ENCODE peak calls at places on chromosomes 16 and 17, in ten cellular contexts. N is astrocyte of the spinal cord, G is neural progenitor cell, E is esophagus squamous epithelium, F is MM.1S, U is stomach, I is coronary artery, S is fibroblast of lung, Y is cardiac fibroblast, A is heart right ventricle. H is an unnamed sample.

GRCh38 chr17:7946441-7946840 is 14.4 kb downstream of the CNTROB start:
- DNase-seq in N (no peak), G (no peak), E (no peak), F (no peak), U (no peak), I (no peak), S (no peak), Y (no peak), A (no peak), H (no peak)

GRCh38 chr17:7177954-7178477 is 1.2 kb downstream of the ASGR1 start:
- DNase-seq in N (peak; percentile 6), G (peak; percentile 51), E (no peak), F (no peak), U (no peak), I (no peak), S (peak; percentile 48), Y (peak; percentile 25), A (peak; percentile 30), H (peak; percentile 13)

GRCh38 chr17:74245145-74245817 is 28.8 kb upstream of the DNAI2 start:
- DNase-seq in N (peak; percentile 14), G (peak; percentile 91), E (no peak), F (no peak), U (no peak), I (no peak), S (no peak), Y (no peak), A (no peak), H (no peak)

GRCh38 chr17:49926886-49927285 is 42.1 kb upstream of the DLX4 start:
- DNase-seq in N (no peak), G (no peak), E (no peak), F (no peak), U (no peak), I (peak; percentile 82), S (peak; percentile 6), Y (peak; percentile 86), A (peak; percentile 64), H (no peak)

GRCh38 chr16:88558457-88559442 is 11.5 kb upstream of the ZC3H18 start:
- DNase-seq in N (peak; percentile 38), G (peak; percentile 64), E (no peak), F (no peak), U (peak; percentile 89), I (no peak), S (peak; percentile 39), Y (peak; percentile 86), A (peak; percentile 61), H (peak; percentile 42)

GRCh38 chr16:85835956-85836705 is 36.6 kb downstream of the COX4I1 start:
- DNase-seq in N (no peak), G (no peak), E (no peak), F (no peak), U (no peak), I (no peak), S (no peak), Y (no peak), A (no peak), H (no peak)

GRCh38 chr16:89442588-89442987 is 47.8 kb downstream of the ANKRD11 start:
- DNase-seq in N (no peak), G (no peak), E (no peak), F (no peak), U (no peak), I (no peak), S (no peak), Y (no peak), A (no peak), H (peak; percentile 46)

GRCh38 chr17:77319211-77320031 is 178.7 kb downstream of the SEC14L1 start:
- DNase-seq in N (peak; percentile 82), G (peak; percentile 29), E (no peak), F (peak; percentile 86), U (peak; percentile 88), I (peak; percentile 97), S (peak; percentile 83), Y (peak; percentile 85), A (peak; percentile 87), H (peak; percentile 64)

GRCh38 chr17:57516290-57517215 is 228.5 kb downstream of the CCDC182 start:
- DNase-seq in N (no peak), G (no peak), E (no peak), F (no peak), U (no peak), I (no peak), S (no peak), Y (no peak), A (no peak), H (no peak)

GRCh38 chr17:57517519-57518342 is 227.4 kb downstream of the CCDC182 start:
- DNase-seq in N (no peak), G (no peak), E (no peak), F (no peak), U (no peak), I (no peak), S (no peak), Y (no peak), A (no peak), H (no peak)

GRCh38 chr17:57514614-57515013 is 230.5 kb downstream of the CCDC182 start:
- DNase-seq in N (no peak), G (no peak), E (no peak), F (no peak), U (no peak), I (no peak), S (no peak), Y (no peak), A (no peak), H (no peak)

GRCh38 chr17:57517216-57517518 is 227.9 kb downstream of the CCDC182 start:
- DNase-seq in N (no peak), G (peak; percentile 31), E (no peak), F (no peak), U (no peak), I (no peak), S (no peak), Y (no peak), A (peak; percentile 22), H (no peak)

GRCh38 chr17:57515662-57516211 is 229.4 kb downstream of the CCDC182 start:
- DNase-seq in N (no peak), G (no peak), E (no peak), F (no peak), U (no peak), I (no peak), S (no peak), Y (no peak), A (no peak), H (no peak)
- TF ChIP-seq CTCF in N (no peak), G (no peak), E (no peak), F (no peak), U (no peak), I (no peak), S (no peak), Y (no peak), A (no peak), H (no peak)

GRCh38 chr17:82320956-82321927 is 3.8 kb upstream of the CD7 start:
- DNase-seq in N (no peak), G (peak; percentile 63), E (no peak), F (no peak), U (no peak), I (no peak), S (no peak), Y (no peak), A (no peak), H (peak; percentile 96)

GRCh38 chr17:82323514-82324234 is 6.3 kb upstream of the CD7 start:
- DNase-seq in N (no peak), G (no peak), E (no peak), F (no peak), U (no peak), I (no peak), S (no peak), Y (no peak), A (no peak), H (no peak)

GRCh38 chr17:82321947-82322466 is 4.6 kb upstream of the CD7 start:
- DNase-seq in N (no peak), G (no peak), E (no peak), F (no peak), U (no peak), I (no peak), S (no peak), Y (no peak), A (no peak), H (peak; percentile 50)

GRCh38 chr17:82324566-82325285 is 7.3 kb upstream of the CD7 start:
- DNase-seq in N (no peak), G (no peak), E (no peak), F (no peak), U (no peak), I (no peak), S (no peak), Y (no peak), A (no peak), H (no peak)

DNA sequence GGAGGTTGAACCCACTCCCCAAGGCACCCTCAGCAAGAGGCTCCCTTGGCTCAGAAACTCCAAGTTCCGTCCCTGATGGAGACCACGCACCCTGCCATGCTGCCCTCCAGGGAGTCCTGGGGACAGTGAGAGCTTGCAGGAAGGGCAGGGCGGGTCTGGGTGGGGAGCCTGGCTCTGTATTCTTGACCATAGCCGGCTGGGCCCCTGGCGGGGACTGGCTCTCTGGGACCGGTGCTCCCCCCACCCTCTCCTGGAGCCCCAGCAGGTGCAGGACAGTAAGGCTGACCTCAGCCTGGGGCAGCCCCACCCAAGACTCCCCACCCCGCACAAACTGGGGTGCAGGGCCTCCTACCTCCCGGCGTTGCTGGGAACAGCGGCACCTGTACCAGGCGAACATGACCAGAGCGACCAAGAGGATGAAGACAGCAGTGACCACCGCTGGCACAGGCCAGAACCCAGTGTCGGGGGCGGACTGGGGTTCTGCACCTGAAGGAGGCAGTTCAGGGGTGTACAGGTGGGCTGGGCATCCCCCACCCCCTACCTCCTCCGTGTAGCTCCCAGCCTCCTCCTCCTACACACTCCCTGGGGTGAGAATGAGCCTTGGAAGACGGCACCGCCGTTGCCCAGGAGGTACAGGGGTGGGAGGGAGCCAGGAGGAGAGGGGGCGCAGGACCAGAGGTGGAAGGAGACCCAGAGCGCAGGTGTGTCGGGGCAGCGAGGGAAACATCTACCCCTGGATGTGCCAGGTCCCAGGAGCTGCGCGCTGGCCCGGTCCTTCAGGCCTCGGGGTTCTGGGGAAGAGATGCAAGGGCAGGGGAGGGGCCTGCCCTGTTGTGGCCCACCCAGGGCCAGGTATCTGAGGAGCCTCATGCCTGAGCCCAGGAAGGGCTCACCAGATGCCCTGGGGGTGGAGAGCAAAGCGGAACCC is 5.4 kb upstream of the CD7 start:
- DNase-seq in N (no peak), G (no peak), E (no peak), F (no peak), U (no peak), I (no peak), S (no peak), Y (no peak), A (no peak), H (no peak)
- TF ChIP-seq CTCF in N (no peak), G (no peak), E (no peak), F (no peak), U (no peak), I (no peak), S (no peak), Y (no peak), A (no peak), H (no peak)

GRCh38 chr16:1512174-1512573 is 19.0 kb downstream of the TELO2 start:
- DNase-seq in N (no peak), G (no peak), E (no peak), F (no peak), U (no peak), I (no peak), S (no peak), Y (no peak), A (no peak), H (no peak)
- TF ChIP-seq CTCF in N (no peak), G (no peak), E (no peak), F (no peak), U (no peak), I (no peak), S (no peak), Y (no peak), A (no peak), H (no peak)

GRCh38 chr16:24698314-24698713 is 31.1 kb upstream of the TNRC6A start:
- DNase-seq in N (no peak), G (no peak), E (no peak), F (no peak), U (no peak), I (no peak), S (no peak), Y (no peak), A (no peak), H (no peak)

GRCh38 chr16:24700549-24701392 is 28.7 kb upstream of the TNRC6A start:
- DNase-seq in N (peak; percentile 98), G (no peak), E (peak; percentile 2), F (no peak), U (peak; percentile 46), I (peak; percentile 92), S (peak; percentile 99), Y (peak; percentile 99), A (peak; percentile 87), H (no peak)

GRCh38 chr16:24701521-24701951 is 27.9 kb upstream of the TNRC6A start:
- DNase-seq in N (peak; percentile 39), G (no peak), E (no peak), F (no peak), U (no peak), I (no peak), S (peak; percentile 71), Y (peak; percentile 85), A (no peak), H (no peak)

GRCh38 chr16:24696699-24697098 is 32.8 kb upstream of the TNRC6A start:
- DNase-seq in N (no peak), G (no peak), E (no peak), F (no peak), U (no peak), I (no peak), S (no peak), Y (no peak), A (no peak), H (no peak)

DNA sequence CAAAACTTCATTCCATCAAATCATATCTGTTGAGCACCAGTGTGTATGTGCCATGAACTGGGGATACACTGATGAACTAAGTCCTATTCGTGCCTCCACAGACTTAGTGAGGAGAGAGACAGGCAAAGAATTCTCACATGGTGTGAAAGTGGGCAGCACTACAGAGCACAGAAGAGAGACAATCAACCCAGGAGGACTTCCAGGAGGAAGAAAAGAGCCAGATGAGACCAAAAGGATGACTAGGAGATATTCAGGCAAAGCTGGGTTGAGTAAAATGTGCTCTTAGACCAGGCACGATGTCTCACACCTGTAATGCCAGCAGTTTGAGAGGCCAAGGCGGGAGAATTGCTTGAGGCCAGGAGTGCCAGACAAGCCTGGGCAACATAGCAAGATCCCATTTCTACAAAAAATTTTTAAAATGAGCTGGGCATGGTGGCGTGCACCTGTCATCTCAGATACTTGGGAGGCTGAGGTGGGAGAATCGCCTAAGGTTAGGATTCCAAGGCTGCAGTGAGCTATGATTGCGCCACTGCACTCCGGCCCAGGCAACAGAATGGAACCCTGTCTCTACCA is 30.2 kb upstream of the TNRC6A start:
- DNase-seq in N (no peak), G (no peak), E (no peak), F (no peak), U (no peak), I (no peak), S (no peak), Y (no peak), A (no peak), H (no peak)
- TF ChIP-seq CTCF in N (no peak), G (no peak), E (no peak), F (no peak), U (no peak), I (no peak), S (no peak), Y (no peak), A (no peak), H (no peak)